ENCODE peak calls at places on chromosomes 4 and X, in nine cellular contexts. G, N, H, B, O, F, P, D and W are unnamed samples.

GRCh38 chr4:75696036-75696435 is 22.8 kb upstream of the G3BP2 start:
- DNase-seq in G (no peak), N (no peak), H (no peak), B (no peak), O (no peak), F (no peak), P (no peak), D (no peak), W (no peak)

GRCh38 chrX:9341305-9342201 is 123.3 kb upstream of the TBL1X start:
- DNase-seq in G (peak), N (peak), H (peak), B (no peak), O (peak), F (peak), P (no peak), D (no peak), W (no peak)

GRCh38 chr4:38859501-38859900 is 2.9 kb upstream of the TLR6 start:
- DNase-seq in G (no peak), N (no peak), H (no peak), B (no peak), O (no peak), F (no peak), P (no peak), D (no peak), W (no peak)

GRCh38 chr4:103400405-103400804 is 202.3 kb upstream of the CENPE start:
- DNase-seq in G (no peak), N (no peak), H (no peak), B (no peak), O (no peak), F (no peak), P (peak), D (no peak), W (peak)

GRCh38 chrX:6810796-6811195 is 275.9 kb upstream of the VCX3A start:
- DNase-seq in G (no peak), N (no peak), H (no peak), B (no peak), O (no peak), F (no peak), P (no peak), D (no peak), W (no peak)

GRCh38 chr4:141346144-141346543 is 125.4 kb downstream of the ZNF330 start:
- DNase-seq in G (no peak), N (no peak), H (no peak), B (no peak), O (peak), F (peak), P (peak), D (peak), W (peak)

GRCh38 chr4:83082777-83083176 is 31.8 kb downstream of the PLAC8 start:
- DNase-seq in G (no peak), N (no peak), H (no peak), B (no peak), O (no peak), F (no peak), P (peak), D (no peak), W (no peak)

GRCh38 chr4:169246957-169247396 is 23.8 kb downstream of the SH3RF1 start:
- DNase-seq in G (no peak), N (no peak), H (no peak), B (no peak), O (no peak), F (no peak), P (no peak), D (no peak), W (no peak)

GRCh38 chr4:150078996-150079581 is 844 bp downstream of the DCLK2 start:
- DNase-seq in G (peak), N (peak), H (peak), B (peak), O (peak), F (peak), P (peak), D (no peak), W (peak)

GRCh38 chr4:165502919-165503907 is 124.4 kb downstream of the CPE start:
- DNase-seq in G (no peak), N (no peak), H (no peak), B (no peak), O (no peak), F (peak), P (peak), D (peak), W (peak)

GRCh38 chr4:121951570-121952110 is at the start of gene TRPC3:
- DNase-seq in G (no peak), N (no peak), H (no peak), B (no peak), O (peak), F (peak), P (peak), D (no peak), W (no peak)

GRCh38 chrX:129632443-129632842 is 22.3 kb downstream of the APLN start:
- DNase-seq in G (no peak), N (no peak), H (no peak), B (no peak), O (no peak), F (peak), P (no peak), D (no peak), W (no peak)
- H3K27ac ChIP-seq in G (no peak), N (no peak), H (no peak), B (no peak), O (no peak), F (no peak), P (no peak), D (no peak), W (no peak)

DNA sequence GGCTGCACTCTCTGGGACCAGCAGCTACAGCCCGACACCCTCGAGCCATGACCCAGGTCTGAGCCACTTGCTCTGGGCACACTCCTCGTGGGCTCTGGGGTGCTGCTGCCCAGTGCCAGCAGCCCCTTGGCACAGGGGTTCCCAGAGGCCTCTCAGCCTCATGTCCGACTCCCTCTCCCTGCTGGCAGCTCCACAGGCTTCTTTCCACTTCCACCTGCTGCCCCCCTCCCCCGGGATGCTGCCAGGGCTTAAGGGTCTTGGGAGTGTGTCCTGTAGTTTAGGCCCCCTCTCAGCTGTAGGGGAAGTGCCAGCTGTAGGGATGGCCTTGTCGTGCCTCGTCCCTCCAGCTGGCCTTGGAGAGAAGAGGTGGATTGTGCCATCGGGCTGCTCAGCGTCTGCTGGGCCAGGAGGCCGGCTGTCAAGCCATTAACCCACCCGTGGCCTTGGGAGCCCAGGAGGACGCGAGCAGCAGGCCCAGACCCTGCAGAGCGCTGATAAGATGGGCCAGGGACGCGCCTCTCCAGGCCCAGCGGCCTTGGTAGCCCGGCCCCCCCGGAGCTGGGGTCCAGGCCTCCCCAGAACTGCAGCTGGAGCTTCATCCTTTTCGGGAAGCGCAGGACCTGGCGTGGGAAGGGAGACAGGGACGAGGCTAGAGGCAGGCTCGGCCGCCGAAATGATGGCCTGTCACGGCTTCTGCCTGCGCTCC is 1.0 kb upstream of the USP27X start:
- DNase-seq in G (no peak), N (no peak), H (no peak), B (no peak), O (no peak), F (no peak), P (no peak), D (no peak), W (no peak)
- H3K4me3 ChIP-seq in G (peak), N (peak), H (peak), B (peak), O (peak), F (peak), P (peak), D (peak), W (peak)

GRCh38 chrX:43720082-43720481 is 64.0 kb downstream of the MAOA start:
- DNase-seq in G (no peak), N (no peak), H (no peak), B (no peak), O (no peak), F (no peak), P (no peak), D (no peak), W (no peak)

GRCh38 chrX:43718081-43718480 is 62.0 kb downstream of the MAOA start:
- DNase-seq in G (no peak), N (no peak), H (no peak), B (no peak), O (no peak), F (no peak), P (no peak), D (no peak), W (no peak)

GRCh38 chrX:43717161-43717560 is 61.1 kb downstream of the MAOA start:
- DNase-seq in G (no peak), N (no peak), H (no peak), B (no peak), O (no peak), F (no peak), P (peak), D (no peak), W (no peak)

GRCh38 chrX:43718546-43718945 is 62.4 kb downstream of the MAOA start:
- DNase-seq in G (no peak), N (no peak), H (no peak), B (no peak), O (no peak), F (no peak), P (no peak), D (no peak), W (no peak)

DNA sequence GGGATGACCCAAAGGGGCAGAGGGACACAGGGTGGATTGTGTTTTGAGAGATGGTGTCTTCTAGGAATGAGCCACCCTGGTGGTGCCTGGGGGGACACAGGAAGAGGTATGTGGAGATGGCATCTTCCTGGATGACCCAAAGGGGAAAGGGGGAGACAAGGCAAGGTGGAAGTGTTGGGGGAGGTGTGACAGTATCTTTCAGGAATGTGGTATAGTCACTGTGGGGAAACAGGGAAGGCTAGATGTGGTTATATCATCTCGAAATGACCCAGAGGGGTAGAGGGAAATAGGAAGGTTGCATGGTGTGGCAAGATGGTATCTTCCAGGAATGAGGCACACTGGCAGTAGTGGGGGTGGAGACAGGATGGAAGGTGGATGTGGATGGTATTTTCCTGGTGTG is 62.9 kb downstream of the MAOA start:
- DNase-seq in G (no peak), N (no peak), H (no peak), B (no peak), O (no peak), F (no peak), P (peak), D (no peak), W (no peak)
- H3K27ac ChIP-seq in G (no peak), N (no peak), H (no peak), B (no peak), O (no peak), F (no peak), P (peak), D (no peak), W (no peak)

GRCh38 chr4:3414421-3415279 is 27.1 kb upstream of the HGFAC start:
- DNase-seq in G (no peak), N (peak), H (no peak), B (no peak), O (no peak), F (no peak), P (no peak), D (no peak), W (no peak)
- H3K4me3 ChIP-seq in G (no peak), N (peak), H (no peak), B (no peak), O (no peak), F (no peak), P (no peak), D (no peak), W (no peak)

GRCh38 chr4:3305610-3306371 is 13.0 kb downstream of the RGS12 start:
- DNase-seq in G (peak), N (peak), H (no peak), B (peak), O (no peak), F (no peak), P (no peak), D (no peak), W (no peak)
- H3K27ac ChIP-seq in G (no peak), N (peak), H (peak), B (peak), O (no peak), F (peak), P (no peak), D (no peak), W (no peak)